ENCODE peak calls at places on chromosomes 5 and 9, in four cellular contexts. X, V, N and T are unnamed samples.

GRCh38 chr9:124768778-124769350 is 2.2 kb downstream of the NR6A1 start:
- DNase-seq in X (no peak), V (no peak), N (no peak), T (no peak)

GRCh38 chr9:35385042-35385441 is 104.9 kb upstream of the RUSC2 start:
- DNase-seq in X (no peak), N (no peak), V (no peak), T (no peak)

GRCh38 chr5:168728812-168729211 is 149.6 kb upstream of the PANK3 start:
- DNase-seq in V (no peak), X (no peak), N (no peak), T (no peak)

GRCh38 chr9:130539473-130540223 is 39.7 kb upstream of the FUBP3 start:
- DNase-seq in N (no peak), X (no peak), V (peak; percentile 40), T (no peak)

GRCh38 chr5:16736158-16736994 is 119.6 kb upstream of the RETREG1 start:
- DNase-seq in X (peak; percentile 7), N (peak; percentile 94), V (peak; percentile 24), T (peak; percentile 7)

GRCh38 chr5:141862936-141863543 is 15.2 kb downstream of the PCDH1 start:
- DNase-seq in V (no peak), X (no peak), N (no peak), T (no peak)

GRCh38 chr5:119055267-119055666 is 15.6 kb upstream of the DMXL1 start:
- DNase-seq in X (no peak), N (no peak), V (no peak), T (no peak)

GRCh38 chr5:108661590-108662219 is 86.0 kb upstream of the FER start:
- DNase-seq in N (peak; percentile 33), X (no peak), V (no peak), T (no peak)

GRCh38 chr5:143177263-143177994 is 226.1 kb downstream of the NR3C1 start:
- DNase-seq in V (no peak), X (no peak), N (no peak), T (peak; percentile 77)

GRCh38 chr9:72577212-72577753 is 55.9 kb downstream of the TMC1 start:
- DNase-seq in X (no peak), N (no peak), V (peak; percentile 68), T (no peak)

GRCh38 chr9:137456864-137457405 is 2.2 kb downstream of the NSMF start:
- DNase-seq in N (no peak), X (no peak), V (no peak), T (no peak)

GRCh38 chr9:89903076-89903475 is 298.3 kb downstream of the GADD45G start:
- DNase-seq in V (no peak), N (no peak), X (no peak), T (no peak)

GRCh38 chr9:121732886-121733285 is 81.5 kb downstream of the DAB2IP start:
- DNase-seq in N (no peak), V (no peak), X (no peak), T (no peak)

GRCh38 chr9:130462685-130463084 is 17.9 kb downstream of the ASS1 start:
- DNase-seq in N (no peak), V (no peak), X (no peak), T (no peak)

GRCh38 chr5:124996023-124996763 is 249.8 kb upstream of the ZNF608 start:
- DNase-seq in N (no peak), V (no peak), X (no peak), T (no peak)
- TF ChIP-seq TCF7L2 in N (no peak), V (no peak), X (no peak), T (no peak)

DNA sequence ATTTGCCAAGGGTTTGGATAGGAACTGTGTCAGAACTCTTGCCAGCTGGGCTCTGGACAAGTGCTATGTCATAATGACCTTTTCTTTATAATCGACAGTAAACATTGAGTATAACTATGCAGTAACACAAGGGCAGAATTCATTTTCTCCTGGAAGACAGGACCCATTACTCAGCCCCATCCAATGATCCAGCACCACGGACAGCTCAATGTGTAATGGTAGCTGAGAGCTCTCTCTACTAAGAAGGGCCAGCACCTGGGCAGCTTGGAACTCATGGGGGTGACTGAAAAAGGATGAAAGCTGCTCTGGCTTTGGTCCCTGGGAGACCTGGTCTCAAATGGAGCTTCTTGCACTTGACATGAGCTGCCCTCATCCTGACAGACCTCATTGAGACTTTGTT is 347.8 kb downstream of the TRIM32 start:
- DNase-seq in X (no peak), N (no peak), V (no peak), T (no peak)
- TF ChIP-seq TCF7L2 in X (no peak), N (no peak), V (no peak), T (no peak)

GRCh38 chr5:177530638-177531037 is 13.9 kb upstream of the DDX41 start:
- DNase-seq in V (no peak), X (no peak), N (no peak), T (no peak)
- TF ChIP-seq TCF7L2 in V (no peak), X (no peak), N (no peak), T (no peak)

GRCh38 chr9:98983295-98984268 is 39.9 kb downstream of the COL15A1 start:
- DNase-seq in N (no peak), V (no peak), X (no peak), T (no peak)
- TF ChIP-seq TCF7L2 in N (no peak), V (no peak), X (no peak), T (no peak)

GRCh38 chr5:139985290-139985689 is 57.8 kb downstream of the NRG2 start:
- DNase-seq in V (no peak), X (no peak), N (no peak), T (no peak)

GRCh38 chr5:139984816-139985215 is 58.3 kb downstream of the NRG2 start:
- DNase-seq in X (no peak), N (no peak), V (no peak), T (no peak)

GRCh38 chr5:139982975-139983240 is 60.2 kb downstream of the NRG2 start:
- DNase-seq in V (no peak), X (no peak), N (no peak), T (no peak)

GRCh38 chr5:139982157-139982974 is 60.7 kb downstream of the NRG2 start:
- DNase-seq in N (no peak), X (peak; percentile 47), V (no peak), T (no peak)

DNA sequence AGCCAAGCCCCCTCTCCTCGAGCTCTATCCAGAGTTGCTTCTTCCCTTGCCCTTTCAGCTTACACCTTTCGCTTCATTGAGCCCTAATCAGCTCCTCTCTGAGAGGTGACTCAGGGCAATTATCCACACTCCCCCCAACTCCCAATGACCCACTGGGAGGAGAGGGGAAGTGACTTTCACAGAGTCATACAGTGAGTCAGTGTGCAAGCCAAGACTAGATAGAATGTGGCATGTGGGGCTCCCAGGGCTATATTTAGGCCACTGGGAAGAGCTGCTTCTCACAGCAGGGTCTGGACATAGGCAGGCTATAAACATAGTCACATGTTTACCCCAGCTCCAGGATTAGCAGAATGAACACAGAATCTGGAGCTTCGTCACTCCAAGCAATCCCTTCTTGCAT is 57.4 kb downstream of the NRG2 start:
- DNase-seq in X (peak; percentile 64), V (peak; percentile 78), N (peak; percentile 21), T (peak; percentile 89)
- TF ChIP-seq TCF7L2 in X (no peak), V (no peak), N (no peak), T (no peak)

GRCh38 chr9:98852961-98853360 is 45.5 kb downstream of the GALNT12 start:
- DNase-seq in N (no peak), V (no peak), X (no peak), T (no peak)
- TF ChIP-seq TCF7L2 in N (no peak), V (no peak), X (no peak), T (no peak)

GRCh38 chr9:70830618-70831017 is 290.8 kb downstream of the TRPM3 start:
- DNase-seq in X (no peak), V (no peak), N (no peak), T (no peak)
- TF ChIP-seq TCF7L2 in X (no peak), V (no peak), N (no peak), T (no peak)

GRCh38 chr5:111513175-111513520 is 813 bp upstream of the STARD4 start:
- DNase-seq in N (no peak), V (no peak), X (no peak), T (no peak)

GRCh38 chr5:111509119-111509518 is 3.2 kb downstream of the STARD4 start:
- DNase-seq in N (peak; percentile 6), V (no peak), X (no peak), T (no peak)

GRCh38 chr5:111512026-111512405 is 319 bp downstream of the STARD4 start:
- DNase-seq in N (peak; percentile 18), V (no peak), X (peak; percentile 54), T (no peak)

GRCh38 chr5:111512406-111513174 is at the start of gene STARD4:
- DNase-seq in V (peak; percentile 84), X (peak; percentile 97), N (peak; percentile 92), T (peak; percentile 69)

DNA sequence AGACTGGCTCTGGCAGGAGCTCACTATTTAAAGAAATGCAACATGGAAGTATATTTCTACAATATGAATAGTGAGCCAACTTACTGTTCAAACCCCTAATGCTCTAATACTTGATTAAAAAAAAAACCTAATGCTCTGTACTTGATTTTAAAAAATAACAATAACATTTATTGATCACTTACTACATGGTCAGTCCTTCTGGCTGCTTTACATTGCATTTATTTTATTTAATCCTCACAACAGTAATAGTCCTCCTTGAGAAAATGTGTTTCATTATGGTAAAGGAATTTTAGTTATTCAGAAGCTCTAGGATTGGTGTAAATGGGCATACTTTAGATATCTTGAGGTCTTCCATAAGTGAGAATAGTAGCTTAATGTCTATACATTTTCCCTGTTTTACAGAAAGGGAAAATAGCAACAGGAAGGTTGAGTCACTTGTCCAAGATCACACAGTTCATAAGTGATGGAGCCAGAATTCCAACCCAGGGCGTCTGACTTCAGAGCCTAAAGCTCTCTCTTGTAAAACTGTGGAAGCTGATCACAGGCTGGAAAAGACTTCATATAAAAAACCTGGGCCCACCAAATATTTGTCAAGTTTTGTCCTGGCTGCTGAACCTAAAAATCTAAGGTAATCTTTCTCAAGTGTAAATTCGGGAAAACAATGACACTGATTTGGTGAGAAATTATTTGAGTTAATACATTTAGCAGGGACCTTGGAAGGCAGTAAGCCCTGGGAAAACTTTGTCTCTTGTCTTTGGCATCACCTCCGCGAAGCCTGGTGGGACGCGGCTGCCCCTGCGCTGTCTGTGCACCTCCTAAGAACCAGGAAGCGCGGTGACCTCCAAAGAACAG is 935 bp downstream of the STARD4 start:
- DNase-seq in X (peak; percentile 21), V (no peak), N (no peak), T (no peak)
- TF ChIP-seq TCF7L2 in X (no peak), V (no peak), N (no peak), T (no peak)